ENCODE peak calls at places on chromosome 1, in eight cellular contexts. E is SJSA1; C is NCI-H1092; W is smooth muscle cell of the brain vasculature; T is NCI-H510A; L is stimulated activated CD8-positive, alpha-beta memory T cell treated with anti-CD3 and anti-CD28 coated beads, Interleukin-15, amount 100 ng/mL, for 24 hours; V is IMR-90; R is NCI-H1417. P is an unnamed sample.

GRCh38 chr1:61588736-61589381 is 136.1 kb downstream of the TM2D1 start:
- DNase-seq in E (peak; percentile 57), C (peak; percentile 47), W (peak; percentile 46), T (peak; percentile 57), L (peak; percentile 17), V (peak; percentile 36), R (peak; percentile 78), P (no peak)

GRCh38 chr1:21175324-21175669 is 1.4 kb downstream of the EIF4G3 start:
- DNase-seq in E (no peak), C (no peak), W (no peak), T (no peak), L (no peak), V (peak; percentile 27), R (peak; percentile 65), P (no peak)

GRCh38 chr1:25731626-25732370 is 68.2 kb upstream of the SELENON start:
- DNase-seq in E (no peak), C (no peak), W (no peak), T (no peak), L (no peak), V (no peak), R (no peak), P (no peak)

GRCh38 chr1:79887059-79887458 is 880.5 kb upstream of the ADGRL4 start:
- DNase-seq in E (no peak), C (no peak), W (no peak), T (no peak), L (no peak), V (no peak), R (no peak), P (no peak)

GRCh38 chr1:98906361-98906760 is 98.3 kb downstream of the PLPPR5 start:
- DNase-seq in E (no peak), C (no peak), W (no peak), T (no peak), L (no peak), V (no peak), R (no peak), P (no peak)

GRCh38 chr1:228985661-228986060 is 250.4 kb downstream of the RHOU start:
- DNase-seq in E (no peak), C (no peak), W (no peak), T (no peak), L (no peak), V (no peak), R (no peak), P (no peak)

GRCh38 chr1:222657899-222658298 is 40.0 kb downstream of the MIA3 start:
- DNase-seq in E (no peak), C (no peak), W (no peak), T (no peak), L (no peak), V (no peak), R (no peak), P (no peak)

GRCh38 chr1:218895064-218895587 is 278.6 kb upstream of the LYPLAL1 start:
- DNase-seq in E (no peak), C (no peak), W (no peak), T (no peak), L (no peak), V (peak; percentile 14), R (no peak), P (no peak)

GRCh38 chr1:52152976-52153375 is 11.1 kb downstream of the ZFYVE9 start:
- DNase-seq in E (no peak), C (no peak), W (no peak), T (no peak), L (no peak), V (peak; percentile 47), R (no peak), P (no peak)

GRCh38 chr1:92653605-92654381 is 131.1 kb downstream of the EVI5 start:
- DNase-seq in E (no peak), C (no peak), W (no peak), T (no peak), L (no peak), V (no peak), R (no peak), P (no peak)

GRCh38 chr1:78005755-78006154 is 1.0 kb downstream of the DNAJB4 start:
- DNase-seq in E (peak; percentile 48), C (no peak), W (peak; percentile 68), T (no peak), L (no peak), V (peak; percentile 94), R (peak; percentile 37), P (no peak)

GRCh38 chr1:183480971-183481431 is 8.7 kb downstream of the SMG7 start:
- DNase-seq in E (no peak), C (no peak), W (no peak), T (no peak), L (no peak), V (peak; percentile 19), R (no peak), P (no peak)

GRCh38 chr1:227049253-227049652 is 109.2 kb downstream of the COQ8A start:
- DNase-seq in E (no peak), C (no peak), W (no peak), T (no peak), L (no peak), V (no peak), R (no peak), P (no peak)

GRCh38 chr1:67138813-67139539 is 4.2 kb upstream of the C1orf141 start:
- DNase-seq in E (no peak), C (no peak), W (no peak), T (no peak), L (no peak), V (no peak), R (no peak), P (no peak)

GRCh38 chr1:172678990-172679772 is 20.3 kb downstream of the FASLG start:
- DNase-seq in E (no peak), C (no peak), W (no peak), T (peak; percentile 69), L (no peak), V (no peak), R (peak; percentile 17), P (no peak)

GRCh38 chr1:232149302-232150201 is 480.4 kb downstream of the SIPA1L2 start:
- DNase-seq in E (peak; percentile 76), C (no peak), W (no peak), T (no peak), L (no peak), V (peak; percentile 84), R (no peak), P (no peak)

GRCh38 chr1:18637962-18638817 is 7.5 kb downstream of the PAX7 start:
- DNase-seq in E (no peak), C (no peak), W (no peak), T (no peak), L (no peak), V (no peak), R (no peak), P (no peak)

GRCh38 chr1:21629971-21630370 is 39.2 kb downstream of the RAP1GAP start:
- DNase-seq in E (no peak), C (no peak), W (no peak), T (no peak), L (no peak), V (no peak), R (no peak), P (no peak)

GRCh38 chr1:38153426-38154088 is 107.0 kb upstream of the POU3F1 start:
- DNase-seq in E (no peak), C (no peak), W (no peak), T (peak; percentile 55), L (no peak), V (no peak), R (peak; percentile 61), P (no peak)